ENCODE peak calls at places on chromosomes 16 and 17, in four cellular contexts. L, W, G and Q are unnamed samples. For H3K36me3 and H3K27me3, the result is how much of the 10 kb centered on the place peaks cover.

GRCh38 chr16:85553436-85554113 is 59.5 kb upstream of the GSE1 start:
- DNase-seq in G (peak), W (peak), L (no peak), Q (no peak)

GRCh38 chr17:40915199-40915661 is 22.2 kb downstream of the KRT23 start:
- DNase-seq in G (no peak), W (peak), L (no peak), Q (peak)

GRCh38 chr17:45093444-45094110 is 32.5 kb downstream of the NMT1 start:
- DNase-seq in L (no peak), G (no peak), W (no peak), Q (no peak)

GRCh38 chr16:31464781-31465260 is 5.5 kb downstream of the ARMC5 start:
- DNase-seq in W (no peak), L (no peak), G (no peak), Q (no peak)

GRCh38 chr16:27640277-27640600 is 90.3 kb downstream of the KATNIP start:
- DNase-seq in L (no peak), G (no peak), W (no peak), Q (no peak)

GRCh38 chr16:66934138-66934838 is at the start of gene CIAO2B:
- DNase-seq in G (peak), L (no peak), W (peak), Q (no peak)

GRCh38 chr17:72906306-72906705 is 186.2 kb downstream of the SLC39A11 start:
- DNase-seq in L (no peak), G (no peak), W (no peak), Q (no peak)

GRCh38 chr16:53736297-53736696 is 32.3 kb downstream of the FTO start:
- DNase-seq in L (no peak), G (no peak), W (no peak), Q (no peak)

GRCh38 chr17:9628509-9628908 is 16.8 kb upstream of the USP43 start:
- DNase-seq in G (no peak), L (no peak), W (peak), Q (no peak)

GRCh38 chr17:66403846-66404597 is 101.6 kb downstream of the PRKCA start:
- DNase-seq in W (no peak), L (no peak), G (no peak), Q (no peak)

GRCh38 chr16:46996391-46996790 is 22.9 kb upstream of the DNAJA2 start:
- DNase-seq in G (no peak), W (no peak), L (no peak), Q (no peak)

GRCh38 chr17:63995626-63996025 is 2.5 kb upstream of the PRR29 start:
- DNase-seq in W (no peak), L (no peak), G (no peak), Q (no peak)

GRCh38 chr16:83539736-83540490 is 267.9 kb upstream of the HSBP1 start:
- DNase-seq in W (no peak), G (no peak), L (no peak), Q (no peak)

GRCh38 chr17:75352079-75352569 is 53.4 kb downstream of the GRB2 start:
- DNase-seq in G (no peak), W (no peak), L (no peak), Q (peak)

GRCh38 chr17:68903294-68903693 is 51.9 kb downstream of the ABCA8 start:
- DNase-seq in W (no peak), L (no peak), G (no peak), Q (no peak)

GRCh38 chr17:2794116-2794803 is 2.0 kb upstream of the RAP1GAP2 start:
- DNase-seq in L (no peak), G (no peak), W (no peak), Q (no peak)

GRCh38 chr17:1992541-1992940 is 32.6 kb downstream of the RTN4RL1 start:
- DNase-seq in L (no peak), G (no peak), W (no peak), Q (no peak)

GRCh38 chr16:75603241-75603640 is 19.8 kb downstream of the ADAT1 start:
- DNase-seq in G (no peak), L (no peak), W (no peak), Q (no peak)

GRCh38 chr16:90077757-90078593 is 844 bp upstream of the PRDM7 start:
- DNase-seq in W (no peak), L (no peak), G (peak), Q (no peak)

GRCh38 chr17:13665872-13666635 is 64.3 kb upstream of the HS3ST3A1 start:
- DNase-seq in L (no peak), G (no peak), W (no peak), Q (no peak)

GRCh38 chr17:13671771-13672170 is 70.0 kb upstream of the HS3ST3A1 start:
- DNase-seq in G (no peak), L (no peak), W (no peak), Q (no peak)

DNA sequence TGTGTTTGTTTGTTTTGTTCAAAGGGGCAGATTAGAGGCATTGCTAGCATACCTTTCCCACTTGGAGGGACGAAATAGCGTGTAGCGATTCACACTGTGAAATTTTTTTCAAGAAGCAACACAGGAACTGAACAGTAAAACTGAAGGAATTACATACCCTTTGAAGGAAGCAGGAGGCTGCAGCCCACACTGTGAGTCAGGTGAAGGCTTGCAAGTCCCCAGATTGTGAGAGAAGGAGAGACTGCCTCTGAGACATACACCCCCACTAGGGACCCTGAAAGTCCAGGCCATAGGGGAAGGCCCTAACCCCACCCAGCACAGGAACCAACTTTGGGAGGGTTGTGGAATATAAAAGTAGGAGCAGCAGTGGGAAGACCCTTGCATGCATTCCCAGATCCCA is 69.6 kb upstream of the HS3ST3A1 start:
- DNase-seq in G (no peak), W (no peak), L (no peak), Q (no peak)
- H3K36me3 ChIP-seq in G (under half), W (under half), L (under half), Q (under half)

GRCh38 chr16:57992084-57992483 is 8.4 kb downstream of the ZNF319 start:
- DNase-seq in W (no peak), G (no peak), L (no peak), Q (no peak)
- H3K27me3 ChIP-seq in W (under half), G (under half), L (under half), Q (under half)

GRCh38 chr16:20741555-20742285 is at the start of gene THUMPD1:
- DNase-seq in G (peak), L (peak), W (peak), Q (peak)
- TF ChIP-seq CTCF in G (no peak), L (no peak), W (peak), Q (peak)

GRCh38 chr17:67891481-67892119 is 66.3 kb downstream of the BPTF start:
- DNase-seq in L (no peak), G (no peak), W (peak), Q (peak)
- H3K36me3 ChIP-seq in L (under half), G (under half), W (under half), Q (under half)

DNA sequence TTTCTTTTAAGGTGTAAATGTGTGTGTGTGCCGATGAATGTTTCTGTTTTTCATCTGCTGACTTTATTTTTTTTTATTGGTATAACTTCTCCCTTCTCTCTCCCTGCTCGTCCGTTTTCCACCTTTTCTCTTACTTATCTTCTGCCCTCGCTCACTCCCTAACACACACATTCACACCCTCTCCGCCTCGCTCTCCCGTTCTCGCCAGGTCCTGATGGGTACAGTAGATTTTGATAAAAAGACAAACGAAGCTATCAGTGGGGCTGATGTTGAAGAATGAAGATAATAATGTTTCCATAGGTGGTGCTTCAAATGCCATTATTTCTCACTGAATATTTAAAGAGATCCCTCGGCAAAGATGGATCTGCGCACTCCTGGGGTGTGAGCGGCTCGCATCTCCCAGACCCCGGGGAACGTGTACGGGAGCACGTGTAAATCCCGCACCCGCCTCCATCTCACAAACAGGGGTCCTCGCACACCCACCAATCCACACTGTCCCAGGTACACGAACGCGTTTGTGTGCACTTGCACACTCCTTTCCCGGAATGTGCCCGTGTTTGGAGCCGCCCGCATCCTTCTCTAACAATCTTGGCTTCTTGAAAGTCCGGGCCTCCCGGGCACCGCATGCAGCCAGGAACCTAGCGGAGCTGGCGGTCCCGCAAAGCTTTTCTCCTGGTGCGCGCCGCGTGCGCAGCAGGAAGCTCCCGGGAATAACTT is 2.4 kb upstream of the SALL1 start:
- DNase-seq in L (no peak), W (no peak), G (no peak), Q (no peak)
- H3K27me3 ChIP-seq in L (half or more), W (under half), G (under half), Q (under half)

GRCh38 chr17:50710650-50711049 is 2.9 kb upstream of the ANKRD40 start:
- DNase-seq in W (no peak), G (no peak), L (no peak), Q (no peak)

GRCh38 chr17:50708050-50709000 is 611 bp upstream of the ANKRD40 start:
- DNase-seq in W (no peak), G (no peak), L (no peak), Q (no peak)

GRCh38 chr17:50703162-50703561 is 4.6 kb downstream of the ANKRD40 start:
- DNase-seq in L (no peak), G (no peak), W (no peak), Q (no peak)

GRCh38 chr17:50710025-50710424 is 2.3 kb upstream of the ANKRD40 start:
- DNase-seq in G (no peak), W (no peak), L (no peak), Q (no peak)

GRCh38 chr17:50707296-50708049 is at the start of gene ANKRD40:
- DNase-seq in G (peak), L (peak), W (peak), Q (peak)
- TF ChIP-seq CTCF in G (no peak), L (no peak), W (no peak), Q (no peak)

DNA sequence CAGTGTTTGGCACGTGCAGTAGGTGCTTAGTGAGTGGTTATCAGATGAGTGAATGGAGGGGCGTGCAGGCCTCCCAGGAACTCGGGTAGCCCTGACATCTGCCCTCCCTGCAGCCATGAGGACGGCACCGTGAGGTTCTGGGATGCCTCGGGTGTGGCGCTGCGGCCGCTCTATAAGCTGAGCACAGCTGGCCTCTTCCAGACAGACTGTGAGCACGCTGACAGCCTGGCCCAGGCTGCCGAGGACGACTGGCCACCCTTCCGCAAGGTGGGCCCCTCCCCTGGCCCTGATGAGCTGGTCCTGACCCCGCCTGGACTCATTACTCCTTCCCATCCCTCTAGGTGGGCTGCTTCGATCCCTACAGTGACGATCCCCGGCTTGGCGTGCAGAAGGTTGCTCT is 11.1 kb downstream of the LLGL1 start:
- DNase-seq in W (no peak), G (no peak), L (no peak), Q (no peak)
- H3K36me3 ChIP-seq in W (under half), G (under half), L (under half), Q (under half)

GRCh38 chr17:79563237-79564013 is 47.4 kb downstream of the RBFOX3 start:
- DNase-seq in W (peak), G (no peak), L (no peak), Q (peak)
- H3K27me3 ChIP-seq in W (under half), G (under half), L (half or more), Q (under half)

GRCh38 chr16:73047536-73048291 is at the start of gene ZFHX3:
- DNase-seq in G (peak), W (no peak), L (no peak), Q (no peak)
- TF ChIP-seq CTCF in G (no peak), W (no peak), L (no peak), Q (no peak)